ENCODE peak calls at places on chromosomes 6 and 20, in six cellular contexts. One of them, this sample, is unnamed.

GRCh38 chr6:14266266-14266665 is 148.7 kb downstream of the CD83 start:
- DNase-seq in GM12878: no peak
- DNase-seq in SK-N-SH: no peak
- DNase-seq in HepG2: no peak
- DNase-seq in H1: no peak
- DNase-seq in K562: no peak
- DNase-seq in this sample: no peak

GRCh38 chr6:122265755-122266154 is 133.7 kb upstream of the HSF2 start:
- DNase-seq in HepG2: no peak
- DNase-seq in H1: no peak
- DNase-seq in K562: no peak
- DNase-seq in SK-N-SH: no peak
- DNase-seq in GM12878: no peak
- DNase-seq in this sample: no peak

GRCh38 chr6:106377061-106377540 is 16.6 kb downstream of the CRYBG1 start:
- DNase-seq in HepG2: no peak
- DNase-seq in GM12878: no peak
- DNase-seq in K562: no peak
- DNase-seq in SK-N-SH: no peak
- DNase-seq in H1: no peak
- DNase-seq in this sample: no peak

GRCh38 chr6:92589970-92590369 is 829.4 kb downstream of the EPHA7 start:
- DNase-seq in GM12878: no peak
- DNase-seq in SK-N-SH: no peak
- DNase-seq in H1: no peak
- DNase-seq in HepG2: no peak
- DNase-seq in K562: no peak
- DNase-seq in this sample: no peak

GRCh38 chr6:150272264-150272975 is 96.4 kb upstream of the IYD start:
- DNase-seq in HepG2: no peak
- DNase-seq in K562: peak; percentile 45
- DNase-seq in H1: no peak
- DNase-seq in SK-N-SH: no peak
- DNase-seq in GM12878: no peak
- DNase-seq in this sample: no peak

GRCh38 chr6:48111143-48111506 is at the start of gene PTCHD4:
- DNase-seq in SK-N-SH: peak; percentile 4
- DNase-seq in H1: no peak
- DNase-seq in GM12878: no peak
- DNase-seq in HepG2: peak; percentile 86
- DNase-seq in K562: no peak
- DNase-seq in this sample: no peak

GRCh38 chr6:14068133-14068532 is 49.4 kb upstream of the CD83 start:
- DNase-seq in SK-N-SH: no peak
- DNase-seq in K562: no peak
- DNase-seq in HepG2: no peak
- DNase-seq in GM12878: no peak
- DNase-seq in H1: no peak
- DNase-seq in this sample: no peak

GRCh38 chr6:166411271-166411670 is 28.5 kb upstream of the MPC1 start:
- DNase-seq in SK-N-SH: no peak
- DNase-seq in GM12878: no peak
- DNase-seq in K562: peak; percentile 16
- DNase-seq in H1: no peak
- DNase-seq in HepG2: no peak
- DNase-seq in this sample: no peak

GRCh38 chr6:3758842-3759144 is 7.3 kb upstream of the PXDC1 start:
- DNase-seq in SK-N-SH: no peak
- DNase-seq in K562: no peak
- DNase-seq in HepG2: peak; percentile 44
- DNase-seq in GM12878: no peak
- DNase-seq in H1: no peak
- DNase-seq in this sample: no peak

GRCh38 chr6:39669943-39670342 is 55.3 kb downstream of the KIF6 start:
- DNase-seq in GM12878: no peak
- DNase-seq in HepG2: no peak
- DNase-seq in K562: no peak
- DNase-seq in H1: no peak
- DNase-seq in SK-N-SH: no peak
- DNase-seq in this sample: no peak

GRCh38 chr6:105274678-105275077 is 94.9 kb upstream of the POPDC3 start:
- DNase-seq in K562: no peak
- DNase-seq in GM12878: no peak
- DNase-seq in HepG2: no peak
- DNase-seq in H1: no peak
- DNase-seq in SK-N-SH: no peak
- DNase-seq in this sample: no peak

GRCh38 chr6:138610816-138611215 is 111.5 kb upstream of the NHSL1 start:
- DNase-seq in SK-N-SH: no peak
- DNase-seq in H1: no peak
- DNase-seq in HepG2: no peak
- DNase-seq in GM12878: no peak
- DNase-seq in K562: no peak
- DNase-seq in this sample: no peak

GRCh38 chr6:132132420-132132819 is 181.2 kb upstream of the CCN2 start:
- DNase-seq in GM12878: no peak
- DNase-seq in K562: no peak
- DNase-seq in H1: no peak
- DNase-seq in HepG2: no peak
- DNase-seq in SK-N-SH: no peak
- DNase-seq in this sample: no peak

GRCh38 chr6:372336-372911 is 19.1 kb upstream of the IRF4 start:
- DNase-seq in K562: no peak
- DNase-seq in HepG2: no peak
- DNase-seq in GM12878: no peak
- DNase-seq in SK-N-SH: no peak
- DNase-seq in H1: no peak
- DNase-seq in this sample: no peak

GRCh38 chr6:168676552-168677317 is 235.8 kb downstream of the SMOC2 start:
- DNase-seq in HepG2: no peak
- DNase-seq in K562: no peak
- DNase-seq in H1: peak; percentile 30
- DNase-seq in GM12878: no peak
- DNase-seq in SK-N-SH: no peak
- DNase-seq in this sample: no peak

GRCh38 chr6:158376650-158377081 is 64.4 kb downstream of the TULP4 start:
- DNase-seq in GM12878: no peak
- DNase-seq in K562: no peak
- DNase-seq in SK-N-SH: no peak
- DNase-seq in H1: no peak
- DNase-seq in HepG2: no peak
- DNase-seq in this sample: no peak

GRCh38 chr6:105346052-105346451 is 56.8 kb downstream of the PREP start:
- DNase-seq in K562: no peak
- DNase-seq in GM12878: no peak
- DNase-seq in HepG2: peak; percentile 41
- DNase-seq in SK-N-SH: no peak
- DNase-seq in H1: no peak
- DNase-seq in this sample: no peak

GRCh38 chr6:137357263-137357947 is 136.8 kb downstream of the OLIG3 start:
- DNase-seq in GM12878: no peak
- DNase-seq in H1: no peak
- DNase-seq in SK-N-SH: no peak
- DNase-seq in HepG2: peak; percentile 100
- DNase-seq in K562: no peak
- DNase-seq in this sample: no peak

GRCh38 chr6:35037289-35038038 is 103.7 kb downstream of the TCP11 start:
- DNase-seq in GM12878: no peak
- DNase-seq in H1: no peak
- DNase-seq in SK-N-SH: no peak
- DNase-seq in HepG2: no peak
- DNase-seq in K562: no peak
- DNase-seq in this sample: no peak

GRCh38 chr6:40328376-40328987 is 258.7 kb downstream of the LRFN2 start:
- DNase-seq in GM12878: no peak
- DNase-seq in HepG2: no peak
- DNase-seq in H1: peak; percentile 88
- DNase-seq in K562: peak; percentile 15
- DNase-seq in SK-N-SH: peak; percentile 63
- DNase-seq in this sample: no peak

GRCh38 chr6:161443868-161444267 is 170.0 kb upstream of the AGPAT4 start:
- DNase-seq in H1: peak; percentile 62
- DNase-seq in SK-N-SH: no peak
- DNase-seq in HepG2: no peak
- DNase-seq in GM12878: no peak
- DNase-seq in K562: peak; percentile 42
- DNase-seq in this sample: no peak

GRCh38 chr6:90179190-90180169 is 117.2 kb downstream of the BACH2 start:
- DNase-seq in HepG2: no peak
- DNase-seq in K562: peak; percentile 30
- DNase-seq in GM12878: no peak
- DNase-seq in H1: no peak
- DNase-seq in SK-N-SH: no peak
- DNase-seq in this sample: no peak

GRCh38 chr20:564195-564594 is 20.6 kb upstream of the CSNK2A1 start:
- DNase-seq in HepG2: no peak
- DNase-seq in H1: no peak
- DNase-seq in K562: no peak
- DNase-seq in GM12878: no peak
- DNase-seq in SK-N-SH: no peak
- DNase-seq in this sample: no peak

GRCh38 chr20:59688999-59689398 is 84.7 kb downstream of the PHACTR3 start:
- DNase-seq in GM12878: no peak
- DNase-seq in K562: no peak
- DNase-seq in H1: no peak
- DNase-seq in HepG2: no peak
- DNase-seq in SK-N-SH: no peak
- DNase-seq in this sample: no peak

DNA sequence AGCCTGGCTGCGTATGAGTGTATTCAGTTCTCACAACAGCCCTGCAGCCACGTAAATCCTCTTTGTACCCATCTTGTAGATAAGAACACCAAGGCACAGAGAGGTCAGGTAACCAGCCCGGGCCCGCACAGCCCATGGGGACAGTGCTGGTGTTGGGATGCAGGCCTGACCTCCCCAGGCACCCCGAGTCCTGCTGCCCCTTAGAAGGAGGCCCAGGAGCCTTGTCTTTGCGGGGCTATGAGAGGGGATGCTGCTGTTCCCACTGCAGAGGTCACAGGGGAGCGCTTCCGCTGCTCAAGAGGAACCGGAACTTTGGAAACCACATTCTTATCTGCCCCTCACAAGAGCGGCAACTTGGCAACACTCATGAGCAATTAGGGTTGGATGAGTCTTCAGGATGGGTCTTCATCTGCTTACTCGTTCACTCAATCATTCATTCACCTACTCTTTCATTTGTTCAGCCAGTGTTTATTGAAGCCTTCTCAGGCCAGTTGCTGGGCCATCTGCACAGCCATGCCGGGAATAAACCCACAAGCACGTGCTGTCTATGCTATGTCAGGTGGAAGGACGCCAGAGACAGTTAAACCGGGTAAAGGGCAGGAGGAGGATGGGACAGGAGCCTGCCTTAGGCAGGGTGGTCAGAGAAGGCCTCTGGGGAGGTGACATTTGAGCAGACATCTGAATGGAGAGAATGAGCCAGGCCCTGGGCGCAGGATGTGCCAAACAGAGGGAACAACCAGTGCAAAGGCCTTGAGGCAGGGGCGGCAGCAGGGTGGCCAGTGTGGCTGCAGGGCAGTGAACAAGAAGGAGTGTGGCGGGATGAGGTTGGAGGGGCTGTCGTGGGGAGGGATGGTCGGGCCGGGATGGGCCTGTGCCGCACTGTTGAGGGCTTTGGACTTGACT is 60.8 kb downstream of the RBM38 start:
- DNase-seq in HepG2: no peak
- DNase-seq in GM12878: no peak
- DNase-seq in H1: no peak
- DNase-seq in SK-N-SH: no peak
- DNase-seq in K562: peak; percentile 93
- DNase-seq in this sample: peak; percentile 97
- H3K27ac ChIP-seq in HepG2: no peak overlapping the region
- H3K27ac ChIP-seq in GM12878: peak overlapping the region; percentile 22
- H3K27ac ChIP-seq in H1: no peak overlapping the region
- H3K27ac ChIP-seq in SK-N-SH: no peak overlapping the region
- H3K27ac ChIP-seq in K562: peak overlapping the region; percentile 92
- H3K27ac ChIP-seq in this sample: peak overlapping the region; percentile 84

GRCh38 chr20:11902264-11902663 is 15.4 kb upstream of the BTBD3 start:
- DNase-seq in HepG2: no peak
- DNase-seq in GM12878: no peak
- DNase-seq in K562: no peak
- DNase-seq in SK-N-SH: no peak
- DNase-seq in H1: no peak
- DNase-seq in this sample: no peak
- TF ChIP-seq GABPA in HepG2: no peak
- TF ChIP-seq GABPA in GM12878: no peak
- TF ChIP-seq GABPA in K562: no peak
- TF ChIP-seq GABPA in SK-N-SH: no peak
- TF ChIP-seq GABPA in H1: no peak
- TF ChIP-seq GABPA in this sample: no peak

DNA sequence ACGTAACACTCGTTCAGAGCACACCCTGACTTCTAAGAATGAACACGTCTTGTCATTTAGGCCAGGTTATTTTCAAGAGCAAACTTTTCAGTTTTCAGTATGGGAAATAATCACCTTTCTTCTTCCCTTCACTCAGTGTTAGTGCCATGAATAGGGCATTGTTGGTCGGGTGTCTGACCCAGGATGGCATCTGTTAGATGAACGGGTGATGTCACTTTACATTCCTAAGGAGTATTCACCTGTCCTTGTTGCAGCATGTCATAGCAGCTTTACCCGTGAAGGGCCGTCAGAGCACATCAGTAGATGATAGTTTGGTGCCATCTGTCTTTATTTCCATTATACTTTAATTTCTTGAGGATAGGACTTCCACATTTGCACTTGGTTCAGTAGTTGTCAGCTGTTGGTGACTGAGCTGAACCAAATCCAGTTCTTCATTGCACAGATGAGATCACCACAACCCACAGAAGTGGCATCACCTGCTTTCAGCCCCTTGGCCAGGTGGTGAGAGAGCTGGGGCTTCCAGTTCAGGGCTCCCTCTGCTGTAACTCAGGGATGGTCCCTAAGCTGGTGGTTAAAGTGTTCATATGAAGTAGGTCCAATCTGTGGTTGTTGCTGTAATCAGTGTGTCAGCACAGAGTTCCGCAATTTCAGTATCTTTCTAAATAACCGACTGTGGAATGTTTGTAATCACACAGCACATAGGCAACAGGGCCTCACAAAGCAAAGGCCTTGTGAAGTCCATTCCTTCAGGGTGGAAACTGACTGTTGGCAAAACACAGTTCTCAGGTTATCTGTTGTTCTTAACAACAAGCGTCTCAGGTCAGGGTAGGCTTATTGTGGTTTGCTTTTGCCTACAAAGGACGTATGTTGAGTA is 68.2 kb downstream of the FAM120B start:
- DNase-seq in GM12878: no peak
- DNase-seq in K562: no peak
- DNase-seq in HepG2: peak; percentile 17
- DNase-seq in SK-N-SH: no peak
- DNase-seq in H1: no peak
- DNase-seq in this sample: peak; percentile 84
- H3K27ac ChIP-seq in GM12878: no peak overlapping the region
- H3K27ac ChIP-seq in K562: no peak overlapping the region
- H3K27ac ChIP-seq in HepG2: no peak overlapping the region
- H3K27ac ChIP-seq in SK-N-SH: no peak overlapping the region
- H3K27ac ChIP-seq in H1: no peak overlapping the region
- H3K27ac ChIP-seq in this sample: peak overlapping the region; percentile 83

DNA sequence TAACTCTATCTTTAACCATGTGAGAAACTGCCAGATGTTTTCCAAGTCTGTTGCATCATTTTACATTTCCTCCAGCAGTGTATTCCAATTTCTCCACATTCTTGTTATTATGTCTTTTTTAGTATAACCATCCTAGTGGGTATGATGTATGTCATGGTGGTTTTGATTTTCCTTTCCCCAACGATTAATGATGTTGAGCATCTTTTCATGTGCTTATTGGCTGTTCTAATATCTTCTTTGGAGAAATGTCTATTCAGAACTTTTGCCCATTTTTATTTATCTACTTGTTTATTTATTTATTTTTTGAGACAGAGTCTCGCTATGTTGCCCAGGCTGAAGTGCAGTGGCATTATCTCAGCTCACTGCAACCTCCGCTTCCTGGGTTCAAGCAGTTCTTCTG is 4.3 kb upstream of the C6orf62 start:
- DNase-seq in GM12878: no peak
- DNase-seq in H1: no peak
- DNase-seq in HepG2: no peak
- DNase-seq in SK-N-SH: no peak
- DNase-seq in K562: no peak
- DNase-seq in this sample: no peak
- TF ChIP-seq GABPA in GM12878: no peak
- TF ChIP-seq GABPA in H1: no peak
- TF ChIP-seq GABPA in HepG2: no peak
- TF ChIP-seq GABPA in SK-N-SH: no peak
- TF ChIP-seq GABPA in K562: no peak
- TF ChIP-seq GABPA in this sample: no peak

This sample was measured in HL-60.